ENCODE peak calls at places on chromosomes 4 and X, in four cellular contexts. B is K562; K is CD8-positive, alpha-beta T cell; E is left kidney. F is an unnamed sample.

GRCh38 chr4:146486565-146486964 is 35.2 kb downstream of the SLC10A7 start:
- DNase-seq in B (no peak), K (no peak), E (no peak), F (no peak)

GRCh38 chr4:82553020-82553419 is 8.8 kb downstream of the TMEM150C start:
- DNase-seq in B (no peak), K (no peak), E (no peak), F (peak; percentile 96)

GRCh38 chrX:2767631-2768455 is 16.0 kb downstream of the XG start:
- DNase-seq in B (no peak), K (no peak), E (no peak), F (no peak)

GRCh38 chr4:21790437-21791029 is 158.0 kb downstream of the KCNIP4 start:
- DNase-seq in B (peak; percentile 8), K (no peak), E (peak; percentile 33), F (peak; percentile 3)

GRCh38 chrX:155056877-155057792 is 13.8 kb downstream of the CMC4 start:
- DNase-seq in B (peak; percentile 52), K (peak; percentile 17), E (peak; percentile 85), F (peak; percentile 50)

GRCh38 chr4:96519291-96519690 is 679.4 kb downstream of the PDHA2 start:
- DNase-seq in B (no peak), K (no peak), E (no peak), F (no peak)

GRCh38 chr4:77662396-77662795 is 56.8 kb downstream of the CXCL13 start:
- DNase-seq in B (no peak), K (no peak), E (no peak), F (no peak)

GRCh38 chrX:10749113-10749512 is 128.7 kb upstream of the MID1 start:
- DNase-seq in B (no peak), K (no peak), E (no peak), F (no peak)

GRCh38 chr4:39759569-39759968 is 61.6 kb downstream of the UBE2K start:
- DNase-seq in B (no peak), K (no peak), E (no peak), F (no peak)

GRCh38 chr4:80694178-80694577 is 336.3 kb upstream of the BMP3 start:
- DNase-seq in B (no peak), K (no peak), E (no peak), F (no peak)

GRCh38 chr4:153929651-153930050 is 140.8 kb upstream of the SFRP2 start:
- DNase-seq in B (no peak), K (no peak), E (peak; percentile 7), F (no peak)

GRCh38 chr4:57342406-57342805 is 232.2 kb upstream of the IGFBP7 start:
- DNase-seq in B (no peak), K (no peak), E (no peak), F (no peak)

GRCh38 chrX:11257290-11257689 is 35.9 kb upstream of the AMELX start:
- DNase-seq in B (no peak), K (no peak), E (no peak), F (no peak)

GRCh38 chr4:188934320-188934975 is 795.2 kb downstream of the TRIML1 start:
- DNase-seq in B (no peak), K (no peak), E (no peak), F (no peak)

GRCh38 chr4:15469402-15470148 is at the start of gene CC2D2A:
- DNase-seq in B (no peak), K (no peak), E (peak; percentile 90), F (peak; percentile 21)

GRCh38 chr4:156547439-156547838 is 424.2 kb downstream of the PDGFC start:
- DNase-seq in B (no peak), K (no peak), E (no peak), F (no peak)

GRCh38 chr4:88382621-88383020 is 4.0 kb downstream of the HERC6 start:
- DNase-seq in B (no peak), K (peak; percentile 47), E (no peak), F (no peak)

GRCh38 chr4:38663021-38663800 is 788 bp upstream of the KLF3 start:
- DNase-seq in B (no peak), K (no peak), E (peak; percentile 83), F (no peak)

GRCh38 chr4:10762541-10762940 is 78.0 kb upstream of the CLNK start:
- DNase-seq in B (no peak), K (no peak), E (peak; percentile 91), F (no peak)

GRCh38 chr4:122921971-122922876 is at the start of gene NUDT6:
- DNase-seq in B (peak; percentile 67), K (peak; percentile 4), E (peak; percentile 89), F (no peak)

GRCh38 chr4:180993179-180993841 is 1249.9 kb upstream of the TENM3 start:
- DNase-seq in B (no peak), K (no peak), E (no peak), F (no peak)